ENCODE peak calls at places on chromosomes 13 and 19, in six cellular contexts. L, N, B, H, R and Z are unnamed samples.

GRCh38 chr19:36489920-36490415 is 607 bp upstream of the ZNF566 start:
- DNase-seq in L (peak; percentile 96), N (peak; percentile 94), B (no peak), H (peak; percentile 73), R (no peak), Z (peak; percentile 18)

GRCh38 chr19:18571564-18572344 is at the start of gene UBA52:
- DNase-seq in L (peak; percentile 99), N (peak; percentile 93), B (peak; percentile 99), H (peak; percentile 92), R (peak; percentile 98), Z (peak; percentile 99)

GRCh38 chr19:22517496-22518411 is 95.6 kb upstream of the ZNF98 start:
- DNase-seq in L (no peak), N (no peak), B (no peak), H (no peak), R (no peak), Z (no peak)

GRCh38 chr19:30609656-30610270 is 237.6 kb downstream of the ZNF536 start:
- DNase-seq in L (no peak), N (no peak), B (no peak), H (no peak), R (no peak), Z (no peak)

GRCh38 chr19:43124360-43124759 is 41.9 kb upstream of the PSG2 start:
- DNase-seq in L (no peak), N (no peak), B (no peak), H (no peak), R (no peak), Z (no peak)

GRCh38 chr13:51249767-51250741 is 27.9 kb downstream of the FAM124A start:
- DNase-seq in L (no peak), N (peak; percentile 13), B (no peak), H (no peak), R (no peak), Z (no peak)

GRCh38 chr13:24097667-24098066 is 62.9 kb upstream of the SPATA13 start:
- DNase-seq in L (no peak), N (no peak), B (no peak), H (no peak), R (no peak), Z (no peak)

GRCh38 chr13:42498521-42498920 is 75.4 kb upstream of the TNFSF11 start:
- DNase-seq in L (no peak), N (no peak), B (no peak), H (no peak), R (no peak), Z (no peak)

GRCh38 chr13:100392709-100393630 is 195.6 kb downstream of the GGACT start:
- DNase-seq in L (peak; percentile 86), N (peak; percentile 91), B (no peak), H (peak; percentile 19), R (peak; percentile 94), Z (peak; percentile 36)

GRCh38 chr19:13060233-13060963 is 42.3 kb downstream of the LYL1 start:
- DNase-seq in L (no peak), N (peak; percentile 90), B (peak; percentile 56), H (no peak), R (peak; percentile 50), Z (peak; percentile 14)

GRCh38 chr13:43865892-43866291 is 13.6 kb downstream of the CCDC122 start:
- DNase-seq in L (no peak), N (no peak), B (no peak), H (no peak), R (peak; percentile 73), Z (no peak)

GRCh38 chr13:51534075-51534817 is 50.0 kb upstream of the WDFY2 start:
- DNase-seq in L (no peak), N (no peak), B (no peak), H (no peak), R (peak; percentile 35), Z (no peak)

GRCh38 chr13:25727776-25728175 is 324.0 kb downstream of the SHISA2 start:
- DNase-seq in L (no peak), N (no peak), B (no peak), H (no peak), R (no peak), Z (no peak)

GRCh38 chr13:24039621-24040475 is 120.7 kb upstream of the SPATA13 start:
- DNase-seq in L (no peak), N (no peak), B (no peak), H (peak; percentile 48), R (no peak), Z (no peak)

GRCh38 chr13:22549126-22549525 is 631.7 kb upstream of the SGCG start:
- DNase-seq in L (no peak), N (no peak), B (no peak), H (no peak), R (no peak), Z (no peak)

GRCh38 chr19:48501446-48501960 is 10.1 kb downstream of the LMTK3 start:
- DNase-seq in L (peak; percentile 99), N (peak; percentile 84), B (peak; percentile 90), H (peak; percentile 43), R (peak; percentile 93), Z (peak; percentile 74)

GRCh38 chr13:30963794-30964193 is 31.3 kb downstream of the TEX26 start:
- DNase-seq in L (no peak), N (no peak), B (no peak), H (no peak), R (peak; percentile 4), Z (no peak)

GRCh38 chr19:54017266-54017665 is 25.8 kb downstream of the CACNG6 start:
- DNase-seq in L (no peak), N (no peak), B (no peak), H (no peak), R (peak; percentile 39), Z (no peak)

GRCh38 chr13:89890806-89891205 is 1456.7 kb upstream of the MIR17HG start:
- DNase-seq in L (no peak), N (no peak), B (no peak), H (no peak), R (no peak), Z (no peak)

GRCh38 chr13:108494991-108495661 is 134.3 kb upstream of the MYO16 start:
- DNase-seq in L (peak; percentile 37), N (no peak), B (peak; percentile 57), H (no peak), R (no peak), Z (no peak)

GRCh38 chr13:44093607-44094583 is 214.2 kb downstream of the LACC1 start:
- DNase-seq in L (no peak), N (no peak), B (no peak), H (no peak), R (no peak), Z (no peak)

GRCh38 chr19:27974082-27974513 is 1238.9 kb downstream of the UQCRFS1 start:
- DNase-seq in L (peak; percentile 44), N (peak; percentile 2), B (peak; percentile 52), H (peak; percentile 25), R (no peak), Z (peak; percentile 62)

GRCh38 chr19:57465680-57466381 is 8.9 kb upstream of the VN1R1 start:
- DNase-seq in L (no peak), N (peak; percentile 57), B (peak; percentile 56), H (peak; percentile 12), R (peak; percentile 45), Z (peak; percentile 57)

GRCh38 chr13:97241761-97242160 is 19.6 kb downstream of the MBNL2 start:
- DNase-seq in L (no peak), N (no peak), B (no peak), H (no peak), R (no peak), Z (no peak)

DNA sequence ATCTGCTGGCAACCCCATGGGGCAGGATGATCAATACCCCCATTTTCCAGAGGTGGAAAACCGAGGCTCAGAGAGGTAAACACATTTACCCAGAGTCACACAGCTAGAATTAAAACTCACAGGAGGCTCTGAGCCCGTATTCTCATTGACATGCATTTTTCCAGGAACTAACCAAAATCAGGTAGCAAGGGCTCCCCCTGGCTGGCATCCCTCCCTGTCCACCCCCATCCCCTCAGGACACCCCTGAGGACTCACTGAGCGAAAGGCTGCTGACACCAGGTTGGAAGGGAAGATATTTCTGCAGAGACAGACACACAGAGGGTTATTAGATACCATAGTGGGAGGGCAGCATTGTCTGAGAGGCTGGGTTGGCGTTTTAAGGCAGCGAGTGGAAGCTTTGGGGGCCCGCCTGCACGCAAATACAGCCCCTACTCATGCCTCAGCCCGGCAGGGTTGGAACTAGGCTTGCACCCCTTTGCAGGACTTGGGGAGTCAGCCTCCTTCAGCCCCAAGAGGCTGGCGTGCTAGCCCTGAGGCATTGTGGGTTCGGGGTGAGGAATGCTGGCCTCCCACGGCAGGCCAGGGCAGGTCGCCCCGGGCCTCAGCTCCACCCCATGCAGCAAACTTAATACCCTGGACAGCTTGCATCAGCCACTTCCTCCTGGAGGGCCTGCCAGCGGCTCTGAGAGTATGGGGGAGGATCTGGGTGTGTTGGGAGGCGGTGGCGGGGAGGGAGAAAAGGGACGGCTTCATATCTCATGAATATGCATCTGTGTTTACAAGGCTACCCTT is 3.9 kb downstream of the SLC1A5 start:
- DNase-seq in L (peak; percentile 88), N (peak; percentile 80), B (peak; percentile 69), H (peak; percentile 62), R (peak; percentile 95), Z (peak; percentile 87)
- H2AFZ ChIP-seq in L (no peak overlapping the region), N (no peak overlapping the region), B (no peak overlapping the region), H (no peak overlapping the region), R (no peak overlapping the region), Z (no peak overlapping the region)

GRCh38 chr19:33547676-33548075 is 26.1 kb upstream of the PEPD start:
- DNase-seq in L (no peak), N (no peak), B (no peak), H (no peak), R (no peak), Z (no peak)
- H2AFZ ChIP-seq in L (no peak overlapping the region), N (no peak overlapping the region), B (no peak overlapping the region), H (no peak overlapping the region), R (no peak overlapping the region), Z (no peak overlapping the region)

DNA sequence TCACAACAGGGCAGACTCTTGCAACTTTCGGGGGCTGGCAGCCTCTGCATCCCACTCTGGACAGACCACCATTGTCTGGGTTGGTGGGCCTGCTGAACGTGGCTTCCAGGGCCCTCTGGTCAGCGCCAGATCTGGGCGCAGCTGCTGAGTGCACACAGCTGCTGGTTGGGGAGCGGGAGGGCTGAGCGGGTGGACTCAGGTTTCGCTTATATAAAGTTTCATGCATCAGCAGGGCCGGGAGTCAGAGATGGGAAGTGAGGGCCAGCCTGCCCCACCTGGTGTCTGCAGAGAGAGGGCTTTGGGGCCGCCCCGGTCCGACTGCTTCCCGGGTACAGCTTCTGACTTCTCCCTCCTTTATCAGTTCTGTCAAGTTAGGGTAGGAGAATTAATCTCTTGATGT is 6.9 kb downstream of the ARHGEF7 start:
- DNase-seq in L (no peak), N (no peak), B (peak; percentile 43), H (no peak), R (no peak), Z (peak; percentile 38)
- H2AFZ ChIP-seq in L (no peak overlapping the region), N (no peak overlapping the region), B (no peak overlapping the region), H (no peak overlapping the region), R (no peak overlapping the region), Z (no peak overlapping the region)

DNA sequence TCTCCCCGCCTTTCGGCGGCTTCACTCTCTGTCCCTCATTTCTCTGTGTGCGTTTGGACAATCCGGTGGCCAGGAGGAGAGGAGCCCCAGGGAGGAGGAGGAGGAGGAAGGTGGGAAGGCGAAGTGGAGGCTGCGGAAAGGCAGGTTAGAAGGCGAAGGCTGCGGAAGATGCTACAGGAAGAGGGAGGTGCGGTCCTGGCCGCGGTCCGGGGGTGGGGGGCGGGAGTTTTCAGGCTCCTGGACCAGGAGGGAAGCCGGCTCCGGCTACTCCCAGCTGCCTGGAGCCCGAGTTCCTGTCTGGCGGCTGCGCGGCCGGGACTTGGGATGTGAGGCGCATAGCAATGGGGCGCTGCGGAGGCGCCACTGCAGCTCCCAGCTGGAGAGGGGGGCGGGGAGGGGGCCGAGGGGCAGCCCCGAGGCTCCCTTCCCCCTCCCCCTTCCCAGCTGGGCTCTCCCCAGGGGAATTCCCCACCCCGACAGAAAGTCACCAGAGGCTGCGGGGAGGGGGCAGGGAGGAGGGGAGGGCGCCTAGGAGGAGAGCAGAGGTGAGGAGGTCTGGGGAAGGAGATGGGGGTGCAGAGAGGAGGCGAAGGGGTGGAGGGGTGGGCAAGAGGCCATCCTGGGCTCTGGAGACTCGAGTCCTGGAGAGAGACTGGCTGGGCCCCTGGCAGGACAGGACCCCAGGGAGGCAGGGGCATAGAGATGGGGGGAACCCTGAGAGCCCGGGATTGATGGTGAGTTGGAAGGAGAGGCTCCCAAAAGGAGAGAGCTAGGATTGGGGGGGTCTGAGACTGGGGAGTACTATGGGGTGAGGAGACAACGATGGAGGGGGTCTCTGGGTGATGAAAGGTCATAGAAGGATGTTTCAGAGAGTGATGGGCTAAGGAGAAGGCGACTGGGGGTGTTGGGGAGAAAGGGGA is 2.0 kb downstream of the LRRC4B start:
- DNase-seq in L (no peak), N (no peak), B (peak; percentile 70), H (no peak), R (no peak), Z (no peak)
- H2AFZ ChIP-seq in L (no peak overlapping the region), N (no peak overlapping the region), B (no peak overlapping the region), H (no peak overlapping the region), R (no peak overlapping the region), Z (no peak overlapping the region)